ENCODE peak calls at places on chromosomes 12 and 14, in nine cellular contexts. N is mucosa of descending colon, Z is adipocyte, J is cardiac muscle cell, I is tibial artery, V is uterus, H is H9, B is ovary, C is heart right ventricle. O is an unnamed sample. For H3K9me3, the result is how much of the 10 kb centered on the place peaks cover.

GRCh38 chr14:63295991-63296630 is 22.6 kb downstream of the GPHB5 start:
- DNase-seq in N (no peak), Z (peak), J (no peak), I (no peak), V (no peak), H (no peak), B (no peak), C (no peak), O (no peak)

GRCh38 chr12:111387747-111388365 is 17.9 kb upstream of the SH2B3 start:
- DNase-seq in N (no peak), Z (no peak), J (no peak), I (no peak), V (no peak), H (no peak), B (no peak), C (no peak), O (no peak)

GRCh38 chr14:90986510-90986909 is 73.9 kb downstream of the RPS6KA5 start:
- DNase-seq in N (no peak), Z (no peak), J (no peak), I (no peak), V (no peak), H (peak), B (no peak), C (no peak), O (no peak)

GRCh38 chr12:55446334-55446733 is 2.5 kb downstream of the OR6C2 start:
- DNase-seq in N (no peak), Z (no peak), J (peak), I (no peak), V (no peak), H (no peak), B (no peak), C (no peak), O (no peak)

GRCh38 chr14:36105401-36105800 is 71.1 kb downstream of the PTCSC3 start:
- DNase-seq in N (no peak), Z (no peak), J (peak), I (no peak), V (no peak), H (peak), B (no peak), C (no peak), O (no peak)

GRCh38 chr14:25537846-25538455 is 488.0 kb upstream of the STXBP6 start:
- DNase-seq in N (no peak), Z (peak), J (peak), I (no peak), V (no peak), H (peak), B (no peak), C (no peak), O (peak)

GRCh38 chr12:29499235-29499634 is 1.7 kb upstream of the OVCH1 start:
- DNase-seq in N (no peak), Z (no peak), J (no peak), I (no peak), V (no peak), H (no peak), B (no peak), C (no peak), O (no peak)

GRCh38 chr14:68232643-68233055 is 413.1 kb downstream of the RAD51B start:
- DNase-seq in N (no peak), Z (peak), J (peak), I (peak), V (peak), H (no peak), B (peak), C (no peak), O (no peak)

GRCh38 chr12:30896461-30896860 is 30.1 kb upstream of the TSPAN11 start:
- DNase-seq in N (no peak), Z (peak), J (no peak), I (no peak), V (no peak), H (no peak), B (no peak), C (no peak), O (no peak)

GRCh38 chr14:29566194-29566593 is 361.5 kb downstream of the PRKD1 start:
- DNase-seq in N (no peak), Z (no peak), J (no peak), I (no peak), V (no peak), H (no peak), B (no peak), C (no peak), O (no peak)
- H3K9me3 ChIP-seq in N (under half), Z (under half), J (under half), I (under half), V (under half), H (under half), B (under half), C (under half), O (under half)

DNA sequence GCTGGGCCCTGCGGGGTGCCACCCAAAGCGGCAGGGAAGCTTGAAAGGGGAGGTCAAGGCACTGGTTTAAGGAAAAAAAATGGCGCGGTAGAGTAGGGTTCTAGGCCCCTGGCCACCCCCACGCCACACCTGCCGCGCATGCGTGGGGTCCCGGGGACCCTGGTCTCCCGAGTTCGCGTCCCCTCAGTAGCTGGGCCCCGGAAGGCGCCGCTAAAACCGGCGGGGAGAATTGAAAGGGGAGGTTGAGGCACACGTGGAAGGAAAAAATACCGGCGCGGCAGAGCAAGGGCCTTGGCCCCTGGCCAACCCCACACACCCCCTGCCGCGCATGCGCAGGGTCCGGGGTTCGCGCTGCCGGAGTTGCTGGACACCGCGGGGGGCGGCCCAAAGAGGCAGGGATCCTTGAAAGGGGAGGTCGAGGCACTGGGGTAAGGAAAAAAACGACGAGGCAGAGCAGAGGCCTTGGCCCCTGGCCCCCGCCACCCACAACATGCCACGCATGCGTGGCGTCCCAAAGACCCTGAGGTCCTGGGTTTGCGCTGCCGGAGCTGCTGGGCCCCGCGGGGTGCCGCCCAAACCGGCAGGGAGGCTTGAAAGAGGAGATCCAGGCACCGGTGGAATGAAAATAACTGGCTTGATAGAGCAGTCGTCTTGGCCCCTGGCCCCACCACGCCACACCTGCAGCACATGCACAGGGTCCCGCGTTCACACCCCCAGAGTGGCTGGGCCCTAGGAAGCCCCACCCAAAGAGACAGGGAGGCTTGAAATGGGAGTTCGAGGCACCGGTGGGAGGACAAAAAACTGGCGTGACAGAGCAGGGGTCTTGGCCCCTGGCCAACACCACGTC is 314.5 kb downstream of the ALG10 start:
- DNase-seq in N (no peak), Z (no peak), J (no peak), I (no peak), V (no peak), H (no peak), B (no peak), C (no peak), O (no peak)
- H3K9me3 ChIP-seq in N (half or more), Z (under half), J (under half), I (under half), V (under half), H (half or more), B (under half), C (under half), O (under half)

GRCh38 chr12:17015501-17015900 is 409.5 kb upstream of the LMO3 start:
- DNase-seq in N (no peak), Z (no peak), J (no peak), I (no peak), V (no peak), H (no peak), B (no peak), C (no peak), O (no peak)
- H3K9me3 ChIP-seq in N (under half), Z (under half), J (under half), I (under half), V (under half), H (under half), B (under half), C (under half), O (under half)

DNA sequence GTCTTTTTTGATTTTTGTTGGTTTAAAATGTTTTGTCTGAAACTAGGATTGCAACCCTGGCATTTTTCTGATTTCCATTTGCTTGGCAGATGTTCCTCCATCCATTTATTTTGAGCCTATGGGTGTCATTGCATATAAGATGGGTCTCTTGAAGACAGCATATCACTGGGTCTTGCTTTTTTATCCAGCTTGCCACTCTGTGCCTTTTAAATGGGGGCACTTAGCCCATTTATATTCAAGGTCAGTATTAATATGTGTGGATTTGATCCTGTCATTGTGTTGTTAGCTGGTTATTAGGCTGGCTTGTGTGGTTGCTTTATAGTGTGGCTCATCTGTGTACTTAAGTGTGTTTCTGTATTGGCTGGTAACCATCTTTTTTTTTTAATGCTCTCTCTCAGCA is 139.6 kb downstream of the CEP83 start:
- DNase-seq in N (no peak), Z (no peak), J (no peak), I (no peak), V (no peak), H (no peak), B (no peak), C (no peak), O (no peak)
- H3K9me3 ChIP-seq in N (under half), Z (under half), J (under half), I (under half), V (under half), H (under half), B (under half), C (under half), O (under half)

O was measured in SK-N-MC.